ENCODE peak calls at places on chromosomes 16 and 17, in six cellular contexts. B is K562, H is GM12891, Z is HepG2, X is H1, P is GM12878. L is an unnamed sample.

GRCh38 chr16:54173489-54173888 is 113.1 kb downstream of the IRX3 start:
- DNase-seq in X (no peak), Z (no peak), H (no peak), B (no peak), P (no peak), L (no peak)

GRCh38 chr16:389317-389716 is 7.5 kb upstream of the PGAP6 start:
- DNase-seq in X (no peak), H (no peak), P (no peak), Z (no peak), B (no peak), L (no peak)

GRCh38 chr16:644556-644955 is 2.9 kb downstream of the MCRIP2 start:
- DNase-seq in H (no peak), Z (no peak), P (no peak), B (no peak), X (no peak), L (no peak)

GRCh38 chr16:2386990-2387389 is 42.3 kb upstream of the CCNF start:
- DNase-seq in B (no peak), H (no peak), X (peak), Z (peak), P (no peak), L (no peak)

GRCh38 chr16:15988268-15989013 is 39.0 kb downstream of the ABCC1 start:
- DNase-seq in Z (no peak), P (no peak), B (peak), H (no peak), X (no peak), L (no peak)

GRCh38 chr17:26809033-26809432 is 484.9 kb upstream of the WSB1 start:
- DNase-seq in X (peak), H (no peak), Z (no peak), P (peak), B (no peak), L (no peak)

GRCh38 chr17:2723997-2724782 is 12.6 kb upstream of the CLUH start:
- DNase-seq in X (peak), Z (no peak), B (peak), H (no peak), P (no peak), L (no peak)

GRCh38 chr17:74566132-74566753 is 1.1 kb downstream of the CD300H start:
- DNase-seq in X (peak), B (peak), P (no peak), Z (peak), H (no peak), L (no peak)

GRCh38 chr17:83083368-83084201 is 4.2 kb downstream of the METRNL start:
- DNase-seq in B (no peak), Z (no peak), H (no peak), P (no peak), X (peak), L (no peak)

GRCh38 chr16:10589106-10589505 is 8.7 kb upstream of the EMP2 start:
- DNase-seq in P (no peak), X (no peak), H (no peak), Z (no peak), B (no peak), L (no peak)

GRCh38 chr16:56866955-56867830 is 2.2 kb downstream of the SLC12A3 start:
- DNase-seq in B (peak), X (no peak), H (no peak), Z (peak), P (no peak), L (no peak)

GRCh38 chr17:29010129-29010528 is 4.3 kb upstream of the SEZ6 start:
- DNase-seq in P (no peak), X (no peak), B (no peak), H (no peak), Z (no peak), L (no peak)

GRCh38 chr16:1002399-1003161 is 21.0 kb downstream of the SOX8 start:
- DNase-seq in B (peak), X (no peak), H (no peak), Z (peak), P (no peak), L (no peak)

GRCh38 chr17:73420897-73421296 is 109.1 kb upstream of the CDC42EP4 start:
- DNase-seq in B (peak), H (no peak), X (no peak), P (no peak), Z (peak), L (no peak)

GRCh38 chr17:17741346-17742023 is 60.2 kb downstream of the RAI1 start:
- DNase-seq in X (no peak), B (no peak), Z (no peak), H (no peak), P (no peak), L (no peak)

GRCh38 chr16:54503011-54503410 is 216.4 kb upstream of the IRX3 start:
- DNase-seq in H (no peak), X (no peak), B (no peak), Z (no peak), P (no peak), L (no peak)

GRCh38 chr17:82548681-82549303 is 29.3 kb downstream of the FOXK2 start:
- DNase-seq in H (no peak), X (no peak), B (peak), Z (no peak), P (no peak), L (no peak)

GRCh38 chr17:72774251-72774650 is 318.2 kb downstream of the SLC39A11 start:
- DNase-seq in P (no peak), X (no peak), B (no peak), H (no peak), Z (no peak), L (no peak)

GRCh38 chr16:1430759-1431496 is at the start of gene PERCC1:
- DNase-seq in X (no peak), Z (peak), H (no peak), B (no peak), P (no peak), L (no peak)

DNA sequence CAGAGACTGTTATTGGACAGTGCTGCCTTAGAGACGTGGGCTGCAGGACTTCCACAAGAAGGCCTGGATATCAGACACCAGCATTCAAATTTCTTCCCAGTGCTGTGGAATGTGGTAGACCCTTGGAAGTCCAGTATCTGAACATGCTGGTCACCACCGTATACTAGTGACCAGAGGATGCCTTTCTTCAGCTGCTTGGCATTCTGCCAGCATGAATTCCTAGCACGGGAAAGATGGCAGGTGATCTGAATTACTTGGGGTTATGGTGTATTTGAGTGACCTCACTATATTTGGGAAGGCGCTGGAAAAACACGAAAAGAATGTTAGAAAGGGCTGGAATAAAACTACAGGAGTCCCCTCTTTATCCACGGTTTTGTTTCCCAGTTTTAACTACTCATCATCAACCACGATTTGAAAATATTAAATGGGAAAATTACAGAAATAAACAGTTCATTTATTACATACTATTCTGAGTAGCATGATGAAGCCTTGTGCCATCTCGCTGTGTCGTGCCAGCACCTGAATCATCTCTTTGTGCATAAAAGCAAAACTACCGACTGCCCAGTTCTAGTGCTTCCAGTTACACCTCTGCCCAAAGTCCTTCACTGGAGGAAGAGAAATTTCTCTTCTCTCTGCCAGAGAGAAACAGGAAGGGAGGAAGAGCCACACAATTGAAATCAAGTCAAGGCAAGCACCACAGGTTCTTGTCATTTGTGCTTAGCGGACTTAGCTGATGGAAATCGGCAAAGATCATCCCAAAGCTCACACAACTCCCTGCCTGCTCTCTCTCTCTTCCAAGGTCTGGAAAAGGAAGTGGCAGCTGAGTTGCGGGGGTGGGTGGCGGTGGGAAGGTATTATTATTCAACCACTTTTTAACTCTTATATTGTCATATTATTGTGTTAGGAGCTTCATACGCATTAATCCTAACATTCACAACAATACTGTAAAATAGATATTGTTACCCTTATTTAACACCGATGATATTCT is 1.4 kb upstream of the CHST4 start:
- DNase-seq in Z (no peak), H (no peak), P (no peak), X (no peak), B (no peak), L (no peak)
- TF ChIP-seq TAF1 in Z (no peak), H (no peak), P (no peak), X (no peak), B (no peak), L (no peak)

DNA sequence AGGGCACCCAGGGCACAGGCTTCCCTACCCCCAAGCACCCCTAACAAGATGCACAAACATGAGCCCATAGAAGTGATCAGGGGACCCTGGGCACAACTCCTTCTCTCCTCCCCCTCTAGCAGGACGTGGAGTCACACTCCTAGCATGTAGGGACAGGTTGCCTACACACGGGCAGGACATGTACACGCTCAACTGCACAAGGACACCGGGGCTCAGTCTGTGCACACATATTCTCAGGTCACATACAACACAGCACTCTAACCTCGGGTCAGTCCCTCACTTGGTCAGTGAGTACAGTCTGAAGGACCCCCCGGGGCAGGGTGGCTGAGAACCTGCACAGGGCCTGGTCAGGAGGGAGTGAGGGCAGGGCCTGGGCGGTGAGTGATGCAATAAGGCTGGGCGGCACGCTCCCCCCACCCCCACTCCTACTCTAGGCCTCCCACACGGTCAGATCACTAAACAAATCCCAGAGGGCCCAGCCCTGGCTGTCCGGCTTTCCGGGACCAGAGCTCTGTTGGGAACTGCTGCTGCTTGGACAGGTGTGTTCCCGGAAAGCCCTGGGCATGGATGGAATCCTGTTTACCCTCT is 808 bp upstream of the DOC2B start:
- DNase-seq in X (no peak), H (no peak), P (no peak), Z (peak), B (no peak), L (no peak)
- TF ChIP-seq POLR2A in X (no peak), H (no peak), P (no peak), Z (no peak), B (no peak), L (no peak)

DNA sequence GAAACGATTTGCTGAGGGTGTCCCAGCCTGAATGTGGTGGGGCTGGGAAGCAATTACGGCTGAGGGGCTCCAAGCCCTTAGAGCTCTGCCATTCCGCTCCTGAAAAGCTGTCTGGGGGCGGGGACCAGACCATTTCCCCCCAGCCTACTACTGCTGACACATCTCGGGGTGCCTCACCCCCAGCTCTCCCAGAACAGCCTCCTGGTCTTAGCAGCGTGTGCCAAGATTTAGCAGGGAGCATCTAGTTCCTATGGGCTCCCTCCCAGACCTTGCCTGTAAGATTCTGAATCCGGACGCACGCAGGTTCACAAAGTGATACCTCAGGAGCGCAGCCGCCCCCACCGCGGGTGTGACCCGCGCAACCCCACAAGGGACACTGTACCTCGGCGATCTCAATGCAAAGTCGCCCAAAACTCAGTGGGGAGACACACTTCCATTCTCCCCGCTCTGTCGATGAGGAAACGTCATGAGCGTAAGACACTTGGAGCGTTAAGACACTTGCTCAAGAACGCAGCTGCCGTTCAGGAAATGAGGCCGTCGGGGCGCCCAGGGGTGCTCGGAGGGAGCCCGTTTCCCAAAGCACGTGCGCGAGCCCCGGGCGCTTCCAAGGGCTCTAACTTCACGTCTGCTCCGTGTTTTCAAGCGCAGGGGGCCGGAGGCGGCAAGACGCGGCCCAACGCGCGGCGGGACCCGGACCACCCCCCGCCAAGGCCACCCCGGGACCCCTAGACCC is 629 bp downstream of the GEMIN4 start:
- DNase-seq in X (no peak), Z (no peak), H (peak), P (no peak), B (no peak), L (peak)
- TF ChIP-seq TAF1 in X (no peak), Z (no peak), H (peak), P (no peak), B (no peak), L (no peak)

GRCh38 chr17:8176197-8176940 is at the start of gene TMEM107:
- DNase-seq in Z (peak), B (peak), X (no peak), P (peak), H (peak), L (peak)
- TF ChIP-seq POLR2A in Z (peak), B (peak), X (no peak), P (peak), H (no peak), L (peak)

GRCh38 chr17:58085039-58085715 is 2.0 kb downstream of the DYNLL2 start:
- DNase-seq in B (peak), Z (no peak), H (no peak), X (no peak), P (no peak), L (no peak)

GRCh38 chr17:58082870-58083490 is at the start of gene DYNLL2:
- DNase-seq in Z (peak), P (peak), B (peak), H (peak), X (peak), L (peak)

GRCh38 chr17:58083491-58084316 is 485 bp downstream of the DYNLL2 start:
- DNase-seq in P (no peak), B (peak), X (no peak), H (peak), Z (peak), L (peak)

GRCh38 chr17:58082341-58082869 is 814 bp upstream of the DYNLL2 start:
- DNase-seq in P (no peak), B (peak), H (no peak), X (no peak), Z (no peak), L (no peak)

GRCh38 chr17:58084317-58084981 is 1.2 kb downstream of the DYNLL2 start:
- DNase-seq in P (peak), X (no peak), Z (peak), B (peak), H (peak), L (peak)
- TF ChIP-seq TAF1 in P (no peak), X (peak), Z (no peak), B (no peak), H (no peak), L (no peak)

DNA sequence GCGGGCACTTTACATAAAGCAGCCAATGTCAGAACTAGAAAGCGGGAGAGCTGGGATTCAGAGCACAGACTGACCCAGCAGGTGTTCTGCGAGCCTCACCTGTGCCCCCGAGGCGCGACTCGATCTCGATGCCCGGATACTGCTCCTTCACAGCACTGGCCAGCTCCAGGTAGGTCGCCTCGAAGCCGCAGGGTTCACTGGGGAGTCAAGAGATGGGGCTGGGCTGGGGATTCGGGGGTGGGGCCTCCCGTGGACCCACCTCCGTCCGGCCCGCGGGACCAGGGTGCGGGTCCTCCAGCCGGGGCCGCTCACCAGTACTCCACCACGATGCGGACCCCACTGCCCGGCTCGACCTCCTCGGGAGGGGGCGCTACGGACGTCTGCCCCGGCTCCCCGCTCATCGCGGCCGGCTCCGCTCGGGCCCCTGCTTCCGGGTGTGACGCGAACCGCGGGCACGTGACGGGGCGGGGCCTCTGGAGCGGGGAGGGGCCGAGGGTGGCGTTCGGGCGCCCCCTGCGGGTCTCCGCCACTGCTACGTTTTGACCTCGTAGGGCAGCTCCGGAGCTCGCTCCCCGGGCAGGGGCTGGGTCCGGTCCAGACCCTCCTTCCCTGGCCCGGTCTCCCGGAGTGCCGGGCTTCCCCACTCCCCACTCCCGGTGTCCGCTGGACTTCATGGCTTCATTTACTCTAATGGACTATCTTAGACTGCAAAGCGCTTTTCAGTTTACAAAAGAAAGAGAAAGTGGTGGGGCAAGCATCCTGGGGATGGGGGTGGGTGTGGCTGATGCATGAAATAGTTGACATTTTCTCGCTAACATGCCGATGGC is at the start of gene MIEN1:
- DNase-seq in P (peak), H (peak), X (peak), B (peak), Z (peak), L (peak)
- TF ChIP-seq POLR2A in P (peak), H (peak), X (no peak), B (peak), Z (peak), L (peak)